ENCODE peak calls at places on chromosomes 12 and 14, in six cellular contexts. W is left ventricle myocardium inferior, S is body of pancreas, M is testis, C is gastrocnemius medialis, P is mucosa of descending colon. K is an unnamed sample.

GRCh38 chr14:20458031-20458789 is 3.0 kb downstream of the PIP4P1 start:
- DNase-seq in P (no peak), M (no peak), C (no peak), S (no peak), W (no peak), K (no peak)

GRCh38 chr12:127343941-127344340 is 923.0 kb upstream of the TMEM132C start:
- DNase-seq in P (no peak), S (no peak), W (no peak), C (no peak), M (no peak), K (no peak)

GRCh38 chr12:120421701-120422100 is 16.2 kb upstream of the COX6A1 start:
- DNase-seq in P (no peak), W (no peak), S (no peak), C (no peak), M (no peak), K (no peak)

GRCh38 chr12:67426067-67426466 is 156.9 kb downstream of the CAND1 start:
- DNase-seq in P (no peak), C (no peak), S (peak; percentile 67), M (no peak), W (no peak), K (no peak)

GRCh38 chr14:64628940-64629403 is 75.3 kb upstream of the PLEKHG3 start:
- DNase-seq in S (no peak), W (no peak), C (no peak), M (no peak), P (no peak), K (no peak)

GRCh38 chr14:33568935-33569579 is 381.8 kb downstream of the EGLN3 start:
- DNase-seq in S (no peak), P (no peak), C (no peak), M (no peak), W (no peak), K (no peak)

GRCh38 chr12:64010069-64010686 is 165.7 kb downstream of the SRGAP1 start:
- DNase-seq in P (no peak), M (no peak), S (no peak), W (no peak), C (no peak), K (no peak)

GRCh38 chr12:54479421-54479820 is 6.0 kb upstream of the GTSF1 start:
- DNase-seq in C (no peak), W (no peak), S (no peak), P (no peak), M (no peak), K (no peak)

GRCh38 chr12:75863475-75863874 is 168.1 kb downstream of the PHLDA1 start:
- DNase-seq in M (no peak), C (no peak), S (no peak), P (no peak), W (no peak), K (no peak)

GRCh38 chr14:104289485-104289884 is 151.1 kb downstream of the KIF26A start:
- DNase-seq in C (no peak), S (no peak), W (peak; percentile 5), P (no peak), M (no peak), K (no peak)

GRCh38 chr12:5582541-5582940 is 150.6 kb downstream of the NTF3 start:
- DNase-seq in P (no peak), W (no peak), S (no peak), C (no peak), M (no peak), K (no peak)

GRCh38 chr14:90061849-90062794 is at the start of gene KCNK13:
- DNase-seq in W (peak; percentile 20), S (peak; percentile 22), C (no peak), P (peak; percentile 41), M (peak; percentile 64), K (peak; percentile 22)

GRCh38 chr12:54033106-54033979 is 493 bp downstream of the HOXC5 start:
- DNase-seq in W (no peak), C (no peak), M (peak; percentile 42), P (no peak), S (no peak), K (no peak)

GRCh38 chr14:87046960-87047359 is 946.0 kb downstream of the GALC start:
- DNase-seq in M (no peak), P (no peak), S (no peak), C (no peak), W (no peak), K (no peak)

GRCh38 chr14:90489916-90490726 is 93.3 kb downstream of the CALM1 start:
- DNase-seq in W (no peak), M (no peak), P (no peak), S (no peak), C (no peak), K (no peak)

GRCh38 chr12:132955933-132956725 is at the start of gene ZNF605:
- DNase-seq in M (peak; percentile 93), P (peak; percentile 90), W (peak; percentile 92), S (peak; percentile 87), C (peak; percentile 78), K (peak; percentile 93)

GRCh38 chr12:12191008-12191407 is 75.8 kb downstream of the LRP6 start:
- DNase-seq in S (no peak), M (no peak), P (no peak), C (no peak), W (no peak), K (no peak)

GRCh38 chr14:100534528-100535286 is 52.5 kb downstream of the BEGAIN start:
- DNase-seq in C (peak; percentile 4), P (no peak), W (peak; percentile 3), S (peak; percentile 87), M (peak; percentile 67), K (no peak)

GRCh38 chr14:28773917-28774691 is 7.5 kb downstream of the FOXG1 start:
- DNase-seq in C (no peak), S (peak; percentile 19), W (no peak), M (peak; percentile 74), P (no peak), K (no peak)

GRCh38 chr12:107554941-107555340 is 130.7 kb upstream of the PWP1 start:
- DNase-seq in M (no peak), W (no peak), P (no peak), S (no peak), C (no peak), K (no peak)

GRCh38 chr14:49641697-49642129 is 6.7 kb upstream of the DNAAF2 start:
- DNase-seq in C (no peak), M (peak; percentile 55), S (peak; percentile 92), W (no peak), P (peak; percentile 62), K (no peak)

GRCh38 chr14:34911209-34912150 is 36.3 kb upstream of the BAZ1A start:
- DNase-seq in C (no peak), W (no peak), S (no peak), P (no peak), M (peak; percentile 32), K (no peak)

GRCh38 chr14:67618617-67619063 is 1.1 kb upstream of the ARG2 start:
- DNase-seq in P (no peak), M (no peak), S (peak; percentile 33), W (no peak), C (no peak), K (peak; percentile 35)

GRCh38 chr12:125544979-125545378 is 479.7 kb downstream of the AACS start:
- DNase-seq in W (no peak), M (no peak), C (no peak), P (no peak), S (no peak), K (no peak)

GRCh38 chr12:59808317-59808910 is 212.6 kb downstream of the SLC16A7 start:
- DNase-seq in S (peak; percentile 25), C (no peak), M (no peak), W (no peak), P (no peak), K (no peak)

GRCh38 chr12:95054206-95054605 is 19.2 kb downstream of the NR2C1 start:
- DNase-seq in P (no peak), C (no peak), S (no peak), M (no peak), W (no peak), K (no peak)

GRCh38 chr12:64522316-64522715 is 70.4 kb downstream of the TBK1 start:
- DNase-seq in M (no peak), S (no peak), W (no peak), C (no peak), P (no peak), K (no peak)

GRCh38 chr12:40157307-40157706 is 51.4 kb upstream of the SLC2A13 start:
- DNase-seq in M (no peak), P (no peak), W (no peak), C (no peak), S (no peak), K (no peak)

GRCh38 chr14:37655418-37655817 is 60.0 kb downstream of the TTC6 start:
- DNase-seq in M (no peak), S (no peak), P (no peak), W (no peak), C (no peak), K (no peak)

GRCh38 chr12:10147714-10148403 is 17.9 kb upstream of the CLEC7A start:
- DNase-seq in M (no peak), S (no peak), W (no peak), C (no peak), P (no peak), K (no peak)

GRCh38 chr14:82449926-82450325 is 916.3 kb upstream of the SEL1L start:
- DNase-seq in M (no peak), C (no peak), S (no peak), W (no peak), P (no peak), K (no peak)

GRCh38 chr14:42368234-42368633 is 761.6 kb downstream of the LRFN5 start:
- DNase-seq in C (no peak), M (no peak), W (no peak), S (no peak), P (no peak), K (no peak)
- H3K4me1 ChIP-seq in C (no peaks in the 10 kb centered on the region), M (no peaks in the 10 kb centered on the region), W (no peaks in the 10 kb centered on the region), S (no peaks in the 10 kb centered on the region), P (no peaks in the 10 kb centered on the region), K (no peaks in the 10 kb centered on the region)

GRCh38 chr12:115468087-115468510 is 784.1 kb upstream of the TBX3 start:
- DNase-seq in S (no peak), M (no peak), P (peak; percentile 70), C (no peak), W (no peak), K (no peak)
- TF ChIP-seq CTCF in S (no peak), M (no peak), P (no peak), C (no peak), W (peak; percentile 52), K (no peak)

GRCh38 chr12:52239767-52240166 is 6.7 kb downstream of the KRT7 start:
- DNase-seq in M (no peak), S (no peak), P (no peak), C (no peak), W (no peak), K (no peak)
- H3K4me1 ChIP-seq in M (no peaks in the 10 kb centered on the region), S (peaks cover 65% of the 10 kb centered on the region), P (peaks cover 10% of the 10 kb centered on the region), C (peaks cover 17% of the 10 kb centered on the region), W (peaks cover 15% of the 10 kb centered on the region), K (peaks cover 16% of the 10 kb centered on the region)

GRCh38 chr12:96495841-96496545 is 6.6 kb downstream of the CFAP54 start:
- DNase-seq in C (no peak), P (no peak), S (no peak), M (no peak), W (no peak), K (no peak)

GRCh38 chr12:96500686-96501085 is 11.3 kb downstream of the CFAP54 start:
- DNase-seq in W (no peak), S (no peak), M (peak; percentile 22), C (no peak), P (no peak), K (no peak)

GRCh38 chr12:96495155-96495554 is 5.8 kb downstream of the CFAP54 start:
- DNase-seq in M (no peak), S (no peak), W (no peak), C (no peak), P (no peak), K (no peak)

GRCh38 chr12:96496944-96497343 is 7.6 kb downstream of the CFAP54 start:
- DNase-seq in W (no peak), C (no peak), M (no peak), S (no peak), P (no peak), K (no peak)

GRCh38 chr12:96497800-96498199 is 8.4 kb downstream of the CFAP54 start:
- DNase-seq in C (no peak), W (no peak), M (no peak), P (no peak), S (no peak), K (no peak)
- TF ChIP-seq CTCF in C (no peak), W (no peak), M (no peak), P (no peak), S (no peak), K (no peak)